ENCODE peak calls at places on chromosomes 3 and 15, in four cellular contexts. J is GM12878, F is K562, X is HepG2. W is an unnamed sample.

GRCh38 chr3:196222876-196223595 is 6.7 kb downstream of the SLC51A start:
- DNase-seq in J (no peak), F (no peak), X (no peak), W (no peak)

GRCh38 chr3:142853270-142854163 is 35.4 kb downstream of the PCOLCE2 start:
- DNase-seq in J (no peak), F (no peak), X (peak), W (no peak)

GRCh38 chr3:124620600-124621063 is 109.6 kb upstream of the UMPS start:
- DNase-seq in J (peak), F (peak), X (peak), W (no peak)

GRCh38 chr15:100439566-100439965 is 89.2 kb downstream of the CERS3 start:
- DNase-seq in J (no peak), F (no peak), X (no peak), W (no peak)

GRCh38 chr3:139745831-139746230 is 68.1 kb upstream of the NMNAT3 start:
- DNase-seq in J (no peak), F (no peak), X (peak), W (no peak)

GRCh38 chr15:90883971-90884718 is at the start of gene FES:
- DNase-seq in J (no peak), F (no peak), X (no peak), W (no peak)

GRCh38 chr15:29476503-29477080 is 207.0 kb upstream of the NSMCE3 start:
- DNase-seq in J (no peak), F (no peak), X (no peak), W (no peak)

GRCh38 chr15:90067181-90067952 is 34.9 kb downstream of the IDH2 start:
- DNase-seq in J (no peak), F (no peak), X (no peak), W (no peak)

GRCh38 chr3:13579089-13579488 is 30.2 kb downstream of the FBLN2 start:
- DNase-seq in J (no peak), F (no peak), X (no peak), W (no peak)

GRCh38 chr3:70471464-70472342 is 159.3 kb upstream of the MDFIC2 start:
- DNase-seq in J (no peak), F (no peak), X (no peak), W (no peak)

GRCh38 chr3:64291956-64292355 is 66.7 kb upstream of the PRICKLE2 start:
- DNase-seq in J (no peak), F (no peak), X (no peak), W (no peak)

GRCh38 chr15:94327356-94327936 is 96.1 kb downstream of the MCTP2 start:
- DNase-seq in J (no peak), F (peak), X (peak), W (no peak)

GRCh38 chr15:78444255-78444654 is 6.2 kb downstream of the IREB2 start:
- DNase-seq in J (no peak), F (no peak), X (no peak), W (no peak)

GRCh38 chr15:85625431-85625830 is 169.3 kb downstream of the KLHL25 start:
- DNase-seq in J (no peak), F (no peak), X (no peak), W (no peak)

GRCh38 chr3:195907730-195908438 is 467 bp downstream of the TNK2 start:
- DNase-seq in J (peak), F (peak), X (no peak), W (no peak)

GRCh38 chr15:90143176-90143655 is 40.9 kb upstream of the IDH2 start:
- DNase-seq in J (no peak), F (peak), X (no peak), W (peak)

GRCh38 chr15:70036585-70037343 is 61.0 kb downstream of the TLE3 start:
- DNase-seq in J (peak), F (no peak), X (no peak), W (no peak)

GRCh38 chr3:38097446-38098375 is 39.2 kb downstream of the ACAA1 start:
- DNase-seq in J (no peak), F (no peak), X (no peak), W (no peak)

GRCh38 chr15:33074942-33075341 is 119.6 kb downstream of the FMN1 start:
- DNase-seq in J (no peak), F (no peak), X (no peak), W (no peak)

GRCh38 chr3:149588909-149589308 is 68.9 kb downstream of the WWTR1 start:
- DNase-seq in J (no peak), F (no peak), X (no peak), W (no peak)

GRCh38 chr3:112124901-112125607 is 8.0 kb downstream of the GCSAM start:
- DNase-seq in J (no peak), F (no peak), X (no peak), W (no peak)

GRCh38 chr15:101662203-101662602 is 10.0 kb upstream of the TM2D3 start:
- DNase-seq in J (no peak), F (no peak), X (no peak), W (no peak)

GRCh38 chr3:144265527-144266100 is 294.0 kb downstream of the DIPK2A start:
- DNase-seq in J (no peak), F (no peak), X (no peak), W (no peak)

GRCh38 chr3:54987719-54988118 is 59.9 kb upstream of the LRTM1 start:
- DNase-seq in J (no peak), F (no peak), X (no peak), W (no peak)

GRCh38 chr15:63114465-63114864 is 7.2 kb upstream of the LACTB start:
- DNase-seq in J (no peak), F (no peak), X (no peak), W (no peak)

GRCh38 chr3:191066669-191067068 is 132.4 kb upstream of the OSTN start:
- DNase-seq in J (peak), F (no peak), X (no peak), W (no peak)

GRCh38 chr3:100869787-100870186 is 123.4 kb downstream of the ABI3BP start:
- DNase-seq in J (no peak), F (no peak), X (no peak), W (no peak)

GRCh38 chr3:75294124-75294523 is 370.0 kb upstream of the FRG2C start:
- DNase-seq in J (no peak), F (peak), X (peak), W (peak)

GRCh38 chr15:90004671-90005070 is 3.5 kb downstream of the ZNF710 start:
- DNase-seq in J (no peak), F (peak), X (peak), W (no peak)

GRCh38 chr3:171374260-171374659 is 85.9 kb downstream of the TNIK start:
- DNase-seq in J (no peak), F (no peak), X (no peak), W (no peak)

GRCh38 chr3:81364411-81364810 is 397.0 kb downstream of the GBE1 start:
- DNase-seq in J (no peak), F (no peak), X (no peak), W (no peak)

GRCh38 chr3:373193-373784 is 176.7 kb downstream of the CHL1 start:
- DNase-seq in J (no peak), F (no peak), X (no peak), W (no peak)

GRCh38 chr3:71057526-71057894 is 526.0 kb downstream of the FOXP1 start:
- DNase-seq in J (no peak), F (no peak), X (no peak), W (no peak)

GRCh38 chr3:14497321-14497720 is 42.8 kb downstream of the GRIP2 start:
- DNase-seq in J (no peak), F (peak), X (no peak), W (no peak)

GRCh38 chr15:58462547-58462946 is 30.8 kb downstream of the LIPC start:
- DNase-seq in J (no peak), F (no peak), X (no peak), W (no peak)

GRCh38 chr3:30319713-30320112 is 286.7 kb upstream of the TGFBR2 start:
- DNase-seq in J (no peak), F (no peak), X (peak), W (peak)

GRCh38 chr15:38843736-38844590 is 279.3 kb upstream of the RASGRP1 start:
- DNase-seq in J (no peak), F (no peak), X (no peak), W (no peak)

GRCh38 chr15:38846351-38846750 is 281.7 kb upstream of the RASGRP1 start:
- DNase-seq in J (no peak), F (no peak), X (no peak), W (no peak)

GRCh38 chr15:38842991-38843610 is 278.5 kb upstream of the RASGRP1 start:
- DNase-seq in J (no peak), F (no peak), X (no peak), W (no peak)

GRCh38 chr15:38844683-38845195 is 280.1 kb upstream of the RASGRP1 start:
- DNase-seq in J (no peak), F (no peak), X (no peak), W (no peak)
- TF ChIP-seq CHD2 in J (no peak), F (no peak), X (no peak), W (no peak)

GRCh38 chr3:79766474-79767193 is 1.2 kb downstream of the ROBO1 start:
- DNase-seq in J (no peak), F (no peak), X (no peak), W (no peak)
- TF ChIP-seq EZH2 in J (no peak), F (no peak), X (no peak), W (peak)

GRCh38 chr3:128492353-128493220 is at the start of gene GATA2:
- DNase-seq in J (no peak), F (no peak), X (no peak), W (peak)
- TF ChIP-seq CHD2 in J (no peak), F (no peak), X (no peak), W (no peak)

DNA sequence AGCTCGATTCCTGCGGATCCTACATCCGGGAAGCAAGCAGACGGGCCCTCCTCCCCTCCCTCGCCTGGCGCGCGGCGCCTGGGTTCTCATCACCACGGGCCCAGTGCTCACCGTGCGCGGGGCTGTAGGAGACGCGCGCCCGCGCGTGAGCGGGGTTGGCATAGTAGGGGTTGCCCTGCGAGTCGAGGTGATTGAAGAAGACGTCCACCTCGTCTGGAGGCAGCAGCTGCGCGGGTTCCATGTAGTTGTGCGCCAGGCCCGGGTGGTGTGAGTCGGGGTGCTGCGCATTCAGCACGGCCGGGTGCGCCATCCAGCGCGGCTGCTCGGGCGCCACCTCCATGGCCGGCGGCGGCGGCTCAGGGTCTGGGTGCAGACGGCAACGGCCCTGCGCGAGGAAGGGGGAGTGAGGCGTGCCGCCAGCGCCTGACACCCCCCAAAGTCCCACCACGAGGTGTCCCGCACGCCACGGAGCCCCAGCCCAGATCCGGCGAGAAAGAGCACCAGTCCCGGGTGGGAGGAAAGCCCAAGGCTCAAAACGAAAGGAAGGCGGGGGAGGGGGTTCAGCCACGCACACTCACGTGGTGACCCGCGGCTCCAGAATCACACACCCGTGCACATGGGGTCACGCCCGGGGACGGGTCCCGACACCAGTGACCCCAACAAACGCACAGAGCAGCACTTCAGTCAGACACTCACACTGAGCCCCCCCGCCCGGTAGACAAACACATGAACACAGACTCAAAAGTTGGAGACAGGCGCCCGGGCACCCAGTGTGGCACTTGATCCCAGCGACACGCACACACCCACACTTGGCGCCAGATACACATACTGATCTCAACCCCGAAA is 6.1 kb downstream of the GATA2 start:
- DNase-seq in J (no peak), F (no peak), X (no peak), W (no peak)
- TF ChIP-seq EZH2 in J (no peak), F (no peak), X (no peak), W (peak)

GRCh38 chr3:151863611-151864010 is 9.8 kb upstream of the SUCNR1 start:
- DNase-seq in J (no peak), F (no peak), X (no peak), W (no peak)
- TF ChIP-seq CHD2 in J (no peak), F (no peak), X (no peak), W (no peak)

GRCh38 chr15:60010467-60011257 is 6.6 kb downstream of the FOXB1 start:
- DNase-seq in J (no peak), F (no peak), X (no peak), W (no peak)
- TF ChIP-seq EZH2 in J (no peak), F (no peak), X (no peak), W (no peak)

GRCh38 chr3:129688310-129688895 is 81.9 kb upstream of the PLXND1 start:
- DNase-seq in J (no peak), F (no peak), X (peak), W (peak)
- TF ChIP-seq CHD2 in J (no peak), F (no peak), X (no peak), W (no peak)

W was measured in H1.